ENCODE peak calls at places on chromosomes 5 and 9, in eight cellular contexts. A is left ventricle myocardium inferior, Y is tibial artery, D is Peyer's patch, J is IMR-90, F is fibroblast of lung, Z is PC-3, G is K562. U is an unnamed sample. For H3K4me1, the result is how much of the 10 kb centered on the place peaks cover.

GRCh38 chr9:74555015-74555414 is 57.9 kb downstream of the RORB start:
- DNase-seq in G (no peak), Y (no peak), J (no peak), D (no peak), A (no peak), Z (no peak), F (no peak), U (no peak)

GRCh38 chr9:124454296-124454695 is 4.0 kb downstream of the ADGRD2 start:
- DNase-seq in G (no peak), J (no peak), D (no peak), F (no peak), Y (no peak), Z (no peak), A (no peak), U (no peak)

GRCh38 chr5:50300878-50301277 is 140.2 kb downstream of the EMB start:
- DNase-seq in Y (no peak), D (no peak), F (no peak), G (no peak), A (no peak), Z (peak), J (no peak), U (no peak)

GRCh38 chr9:123713282-123713681 is 216.6 kb downstream of the DENND1A start:
- DNase-seq in F (no peak), D (no peak), J (no peak), Z (no peak), Y (no peak), G (no peak), A (no peak), U (no peak)

GRCh38 chr9:106861585-106862114 is 1.3 kb upstream of the ZNF462 start:
- DNase-seq in Y (no peak), A (no peak), D (no peak), Z (no peak), J (no peak), F (no peak), G (no peak), U (no peak)

GRCh38 chr5:108382784-108383358 is 973 bp upstream of the FBXL17 start:
- DNase-seq in A (no peak), J (peak), F (no peak), D (peak), G (peak), Y (no peak), Z (no peak), U (no peak)

GRCh38 chr9:128921881-128922763 is 1.3 kb downstream of the PHYHD1 start:
- DNase-seq in F (peak), G (peak), Z (no peak), A (peak), Y (peak), J (peak), D (no peak), U (no peak)

GRCh38 chr5:41876678-41877077 is 6.5 kb upstream of the OXCT1 start:
- DNase-seq in Z (peak), G (no peak), A (no peak), F (no peak), Y (no peak), J (no peak), D (no peak), U (no peak)

GRCh38 chr9:119337566-119337965 is 31.7 kb downstream of the BRINP1 start:
- DNase-seq in D (no peak), J (no peak), G (no peak), F (no peak), Z (no peak), Y (no peak), A (no peak), U (no peak)

GRCh38 chr9:129497837-129498450 is 123.0 kb downstream of the C9orf50 start:
- DNase-seq in D (no peak), J (no peak), Y (no peak), G (no peak), Z (no peak), A (no peak), F (no peak), U (no peak)

GRCh38 chr5:179623906-179624741 is 653 bp upstream of the HNRNPH1 start:
- DNase-seq in Y (peak), Z (peak), J (peak), A (peak), D (no peak), G (peak), F (peak), U (no peak)

GRCh38 chr5:56415356-56415765 is 182.2 kb upstream of the ANKRD55 start:
- DNase-seq in G (peak), F (peak), Y (peak), A (peak), Z (no peak), D (peak), J (peak), U (peak)

GRCh38 chr5:115611873-115612272 is 9.6 kb upstream of the TICAM2 start:
- DNase-seq in Y (no peak), Z (no peak), F (no peak), A (no peak), J (no peak), D (no peak), G (no peak), U (no peak)

GRCh38 chr5:96302174-96302738 is 130.8 kb downstream of the PCSK1 start:
- DNase-seq in G (no peak), J (no peak), A (no peak), Z (no peak), Y (no peak), D (no peak), F (no peak), U (no peak)

GRCh38 chr9:93020785-93021670 is 37.5 kb upstream of the SUSD3 start:
- DNase-seq in J (no peak), D (no peak), Y (no peak), G (no peak), A (no peak), Z (no peak), F (no peak), U (no peak)

GRCh38 chr9:19457694-19458009 is 48.8 kb downstream of the ACER2 start:
- DNase-seq in A (no peak), J (no peak), Z (no peak), Y (no peak), F (no peak), D (no peak), G (no peak), U (no peak)
- TF ChIP-seq CTCF in A (no peak), J (no peak), Z (no peak), Y (no peak), F (no peak), D (no peak), G (no peak), U (no peak)

DNA sequence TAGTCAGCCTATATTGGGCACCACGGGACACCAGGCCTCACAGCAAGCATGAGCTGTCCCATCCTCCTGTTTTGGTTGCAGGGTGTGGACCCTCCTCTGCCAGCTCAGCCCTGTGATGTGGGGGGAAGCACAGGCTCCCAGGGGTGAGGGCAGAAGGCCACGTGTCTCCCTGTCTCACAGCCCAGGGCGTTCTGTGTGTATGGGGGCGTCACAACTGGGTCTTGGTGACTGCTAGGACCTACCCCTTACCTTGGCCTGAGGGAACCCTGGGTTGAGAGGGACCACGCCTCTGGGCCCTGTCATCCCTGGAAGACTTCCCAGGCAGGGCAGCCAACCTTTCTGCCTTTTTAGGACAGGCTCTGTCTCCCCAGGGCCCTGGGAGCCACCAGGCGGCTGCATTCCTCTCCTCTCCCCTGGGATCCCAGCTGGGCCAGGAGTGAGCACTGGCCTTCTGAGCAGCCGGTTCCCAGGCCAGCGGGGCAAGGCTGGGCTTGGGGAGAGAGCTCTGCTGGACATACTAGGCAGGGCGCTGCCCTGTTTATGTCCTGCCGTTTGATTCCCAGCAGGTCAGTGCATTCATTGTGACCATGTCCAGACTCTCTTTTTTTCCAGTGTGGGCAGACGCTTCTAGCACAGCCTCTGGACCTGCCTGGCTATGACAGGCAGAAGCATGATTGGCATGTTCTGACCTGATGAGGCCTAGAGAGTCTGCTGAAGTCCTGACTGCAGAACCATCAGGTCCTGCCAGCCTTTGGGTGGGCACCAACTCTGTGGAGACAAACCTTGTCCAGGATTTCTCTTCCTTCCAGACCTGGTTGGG is 97.5 kb downstream of the DAB2IP start:
- DNase-seq in A (peak), J (no peak), F (no peak), Y (peak), G (no peak), Z (no peak), D (no peak), U (no peak)
- H3K4me1 ChIP-seq in A (half or more), J (under half), F (under half), Y (under half), G (under half), Z (under half), D (under half), U (under half)

DNA sequence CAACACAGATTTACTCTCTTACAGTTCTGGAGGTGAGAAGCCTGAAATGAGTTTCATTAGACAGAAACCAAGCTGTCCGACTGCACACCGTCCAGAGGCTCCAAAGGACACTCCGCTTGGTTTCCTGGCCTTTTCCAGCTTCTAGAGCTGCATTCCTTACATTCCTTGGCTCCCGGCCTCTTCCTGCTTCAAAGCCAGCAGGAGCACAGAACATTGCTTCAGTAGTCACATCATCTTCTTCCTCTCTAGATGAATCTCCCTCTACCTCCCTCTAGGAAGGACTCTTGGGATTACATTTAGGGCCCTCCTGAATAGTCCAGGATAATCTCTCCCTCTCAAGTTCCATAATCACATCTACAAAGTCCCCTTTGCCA is 213.3 kb downstream of the CDK5RAP2 start:
- DNase-seq in Z (peak), D (no peak), G (no peak), J (peak), F (peak), A (no peak), Y (no peak), U (no peak)
- TF ChIP-seq CTCF in Z (peak), D (no peak), G (no peak), J (peak), F (peak), A (no peak), Y (no peak), U (no peak)

GRCh38 chr9:15355669-15356068 is 48.7 kb upstream of the TTC39B start:
- DNase-seq in Z (no peak), D (no peak), G (no peak), F (no peak), J (no peak), A (no peak), Y (no peak), U (no peak)

GRCh38 chr9:15354713-15355112 is 47.7 kb upstream of the TTC39B start:
- DNase-seq in F (no peak), A (no peak), G (no peak), D (no peak), Y (no peak), Z (no peak), J (no peak), U (no peak)

GRCh38 chr9:15357050-15357653 is 50.1 kb upstream of the TTC39B start:
- DNase-seq in F (no peak), Z (no peak), J (no peak), G (no peak), D (peak), Y (no peak), A (no peak), U (no peak)

GRCh38 chr9:15352301-15352700 is 45.3 kb upstream of the TTC39B start:
- DNase-seq in Z (peak), D (no peak), F (no peak), G (no peak), J (no peak), Y (no peak), A (no peak), U (no peak)

DNA sequence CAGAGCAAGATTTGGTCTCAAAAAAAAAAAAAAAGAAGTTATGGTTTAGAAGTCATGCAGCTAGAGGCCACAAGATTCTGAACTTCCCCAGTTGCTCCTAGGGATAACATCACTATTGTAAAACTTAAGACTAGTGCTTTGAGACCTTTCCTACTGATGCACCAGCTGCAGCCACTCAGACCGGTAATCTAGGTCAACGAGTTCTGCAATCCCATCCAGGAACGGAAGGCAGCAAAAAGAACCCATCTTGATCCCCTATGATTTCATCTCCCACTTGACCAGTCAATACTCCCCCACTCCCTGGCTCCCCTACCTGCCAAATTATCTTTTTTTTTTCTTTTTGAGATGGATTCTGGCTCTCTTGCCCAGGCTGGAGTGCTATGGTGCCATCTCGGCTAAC is 46.9 kb upstream of the TTC39B start:
- DNase-seq in A (no peak), Z (no peak), J (no peak), G (no peak), D (no peak), F (no peak), Y (no peak), U (no peak)
- H3K4me1 ChIP-seq in A (under half), Z (under half), J (under half), G (under half), D (under half), F (under half), Y (under half), U (under half)

GRCh38 chr5:1203311-1203967 is 2.0 kb downstream of the SLC6A19 start:
- DNase-seq in Z (no peak), Y (no peak), G (no peak), J (no peak), A (no peak), D (no peak), F (no peak), U (no peak)

GRCh38 chr5:1203968-1204692 is 2.7 kb downstream of the SLC6A19 start:
- DNase-seq in Y (no peak), G (no peak), F (no peak), J (no peak), A (no peak), D (no peak), Z (no peak), U (no peak)

GRCh38 chr5:1205255-1206180 is 4.1 kb downstream of the SLC6A19 start:
- DNase-seq in J (no peak), D (no peak), G (no peak), Z (no peak), F (no peak), Y (no peak), A (no peak), U (peak)

GRCh38 chr5:1202798-1203185 is 1.4 kb downstream of the SLC6A19 start:
- DNase-seq in J (no peak), Z (no peak), F (no peak), G (no peak), A (no peak), D (no peak), Y (no peak), U (no peak)

DNA sequence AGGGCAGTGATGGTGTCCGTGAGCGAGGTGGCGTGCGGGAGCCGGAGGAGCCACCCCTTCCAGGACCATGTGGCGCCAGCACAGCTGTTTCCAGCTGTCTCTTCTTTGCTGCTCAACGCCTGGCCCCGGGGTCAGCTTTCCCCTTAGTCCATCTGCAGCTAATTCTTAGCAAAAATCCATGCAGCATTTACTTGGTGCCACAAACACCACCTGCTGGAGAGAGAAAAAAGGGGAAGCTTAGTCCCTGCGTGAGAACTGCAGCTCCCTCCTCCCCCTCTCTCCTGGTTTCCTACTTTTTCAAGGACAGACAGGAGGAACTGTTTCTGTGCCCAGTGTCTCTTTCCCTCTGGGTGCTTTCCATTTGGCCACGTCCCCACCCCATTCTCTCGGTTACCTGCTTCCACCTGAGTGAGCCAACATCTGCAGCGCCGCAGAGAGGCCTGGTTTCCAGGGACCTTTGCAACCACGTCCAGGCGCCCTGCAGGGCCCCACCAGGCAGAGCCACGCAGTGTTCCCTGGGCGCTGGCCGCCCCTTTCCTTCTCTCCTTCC is 3.4 kb downstream of the SLC6A19 start:
- DNase-seq in J (peak), Z (peak), D (no peak), A (peak), Y (no peak), F (peak), G (peak), U (no peak)
- TF ChIP-seq CTCF in J (peak), Z (peak), D (peak), A (peak), Y (no peak), F (peak), G (peak), U (no peak)

GRCh38 chr9:116153765-116154333 is at the start of gene PAPPA:
- DNase-seq in D (no peak), G (no peak), J (no peak), Y (no peak), Z (no peak), F (no peak), A (peak), U (peak)

GRCh38 chr9:116154334-116154975 is 864 bp downstream of the PAPPA start:
- DNase-seq in Z (no peak), J (no peak), G (no peak), D (no peak), Y (no peak), A (peak), F (no peak), U (peak)

GRCh38 chr9:116151966-116152381 is 1.6 kb upstream of the PAPPA start:
- DNase-seq in F (peak), A (no peak), Y (no peak), Z (peak), D (no peak), J (peak), G (no peak), U (no peak)

GRCh38 chr9:116152390-116152789 is 1.2 kb upstream of the PAPPA start:
- DNase-seq in F (peak), Z (peak), A (no peak), D (no peak), J (peak), Y (no peak), G (no peak), U (no peak)

DNA sequence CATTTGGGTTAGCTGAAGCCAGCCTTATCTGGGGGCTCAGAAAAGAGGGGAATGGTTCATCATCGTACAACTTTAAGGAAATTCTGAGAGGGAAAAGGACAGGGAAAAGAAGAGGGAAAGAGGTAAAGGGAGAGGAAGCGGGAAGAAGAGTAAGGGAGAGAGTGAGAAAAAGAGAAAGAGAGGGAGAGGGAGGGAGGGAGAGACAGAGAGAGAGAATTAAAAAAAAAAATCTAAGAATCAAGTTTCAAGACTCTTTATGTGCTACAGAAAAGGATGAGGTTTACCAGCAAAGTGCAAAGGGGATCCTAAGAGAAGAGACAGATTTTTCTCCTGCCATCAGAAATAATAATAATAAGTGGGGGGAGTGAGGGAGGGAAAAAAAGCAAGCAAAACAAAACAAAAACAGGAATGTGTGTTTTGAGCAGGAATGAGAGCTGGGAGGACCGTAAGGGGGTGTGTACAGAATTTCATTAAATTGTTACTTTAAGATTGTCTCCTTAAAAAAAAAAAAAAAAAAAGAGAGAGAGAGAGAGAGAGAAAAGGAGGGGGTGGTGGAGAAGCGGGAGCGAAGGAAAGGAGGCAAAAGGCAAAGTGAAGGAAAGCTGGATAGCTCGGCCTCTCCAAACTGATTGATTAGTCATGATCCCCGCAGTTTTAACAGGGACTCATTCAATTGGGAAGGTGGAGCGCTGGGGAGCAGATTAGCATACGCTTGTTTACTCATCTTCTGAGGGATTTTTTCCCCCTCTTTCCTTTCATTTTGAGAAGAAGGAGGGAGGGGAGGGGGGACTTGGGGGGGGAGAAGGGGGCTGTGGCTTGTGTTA is 438 bp upstream of the PAPPA start:
- DNase-seq in D (no peak), F (peak), G (no peak), J (peak), A (no peak), Y (peak), Z (peak), U (no peak)
- H3K4me1 ChIP-seq in D (under half), F (under half), G (under half), J (under half), A (under half), Y (under half), Z (under half), U (under half)

GRCh38 chr9:115691097-115691496 is 462.5 kb upstream of the PAPPA start:
- DNase-seq in F (peak), A (no peak), D (no peak), Y (no peak), J (peak), G (no peak), Z (peak), U (no peak)
- TF ChIP-seq CTCF in F (no peak), A (no peak), D (no peak), Y (no peak), J (no peak), G (no peak), Z (no peak), U (no peak)

GRCh38 chr5:73266309-73266708 is 93.3 kb downstream of the TMEM174 start:
- DNase-seq in A (no peak), G (no peak), Z (no peak), Y (no peak), J (no peak), D (no peak), F (no peak), U (no peak)

GRCh38 chr5:73265641-73266040 is 92.6 kb downstream of the TMEM174 start:
- DNase-seq in F (no peak), Z (no peak), A (no peak), G (no peak), Y (no peak), D (no peak), J (no peak), U (no peak)

GRCh38 chr5:73264626-73265025 is 91.6 kb downstream of the TMEM174 start:
- DNase-seq in F (no peak), Z (no peak), J (no peak), G (no peak), A (no peak), D (no peak), Y (no peak), U (no peak)

GRCh38 chr5:73266925-73267775 is 94.2 kb downstream of the TMEM174 start:
- DNase-seq in Z (no peak), J (peak), A (no peak), F (peak), D (no peak), G (no peak), Y (no peak), U (no peak)

GRCh38 chr5:73263001-73263710 is 90.2 kb downstream of the TMEM174 start:
- DNase-seq in A (no peak), Z (no peak), G (no peak), Y (no peak), J (no peak), D (no peak), F (no peak), U (no peak)
- H3K4me1 ChIP-seq in A (under half), Z (under half), G (under half), Y (under half), J (under half), D (under half), F (under half), U (under half)

GRCh38 chr9:131366745-131367401 is 27.0 kb upstream of the PRRC2B start:
- DNase-seq in F (peak), A (peak), G (peak), J (peak), D (peak), Z (peak), Y (no peak), U (no peak)
- TF ChIP-seq CTCF in F (peak), A (peak), G (peak), J (peak), D (peak), Z (peak), Y (peak), U (no peak)